ENCODE peak calls at places on chromosomes 12 and 14, in seven cellular contexts. One of them, this sample, is unnamed.

GRCh38 chr12:50110762-50111416 is 1.1 kb upstream of the COX14 start:
- DNase-seq in stimulated activated CD4-positive, alpha-beta T cell treated with anti-CD3 and anti-CD28 coated beads, TNF-alpha, amount 100 ng/mL, for 48 hours: no peak
- DNase-seq in NCI-H1417: no peak
- DNase-seq in HuH-7.5: peak; percentile 71
- DNase-seq in frontal cortex: no peak
- DNase-seq in ureter: peak; percentile 69
- DNase-seq in upper lobe of right lung: peak; percentile 86
- DNase-seq in this sample: no peak

GRCh38 chr14:35374273-35374681 is 30.3 kb downstream of the NFKBIA start:
- DNase-seq in stimulated activated CD4-positive, alpha-beta T cell treated with anti-CD3 and anti-CD28 coated beads, TNF-alpha, amount 100 ng/mL, for 48 hours: no peak
- DNase-seq in NCI-H1417: no peak
- DNase-seq in HuH-7.5: no peak
- DNase-seq in frontal cortex: no peak
- DNase-seq in ureter: peak; percentile 66
- DNase-seq in upper lobe of right lung: no peak
- DNase-seq in this sample: no peak

GRCh38 chr12:21054334-21054733 is 76.7 kb upstream of the SLCO1B1 start:
- DNase-seq in stimulated activated CD4-positive, alpha-beta T cell treated with anti-CD3 and anti-CD28 coated beads, TNF-alpha, amount 100 ng/mL, for 48 hours: no peak
- DNase-seq in NCI-H1417: no peak
- DNase-seq in HuH-7.5: no peak
- DNase-seq in frontal cortex: no peak
- DNase-seq in ureter: no peak
- DNase-seq in upper lobe of right lung: no peak
- DNase-seq in this sample: no peak

GRCh38 chr12:57616383-57617101 is 5.3 kb downstream of the ARHGEF25 start:
- DNase-seq in stimulated activated CD4-positive, alpha-beta T cell treated with anti-CD3 and anti-CD28 coated beads, TNF-alpha, amount 100 ng/mL, for 48 hours: no peak
- DNase-seq in NCI-H1417: no peak
- DNase-seq in HuH-7.5: no peak
- DNase-seq in frontal cortex: peak; percentile 37
- DNase-seq in ureter: no peak
- DNase-seq in upper lobe of right lung: no peak
- DNase-seq in this sample: peak; percentile 52

GRCh38 chr14:70905316-70905715 is 1.9 kb upstream of the PCNX1 start:
- DNase-seq in stimulated activated CD4-positive, alpha-beta T cell treated with anti-CD3 and anti-CD28 coated beads, TNF-alpha, amount 100 ng/mL, for 48 hours: no peak
- DNase-seq in NCI-H1417: no peak
- DNase-seq in HuH-7.5: no peak
- DNase-seq in frontal cortex: no peak
- DNase-seq in ureter: peak; percentile 48
- DNase-seq in upper lobe of right lung: no peak
- DNase-seq in this sample: no peak

GRCh38 chr12:128797119-128798118 is 26.3 kb downstream of the SLC15A4 start:
- DNase-seq in stimulated activated CD4-positive, alpha-beta T cell treated with anti-CD3 and anti-CD28 coated beads, TNF-alpha, amount 100 ng/mL, for 48 hours: no peak
- DNase-seq in NCI-H1417: no peak
- DNase-seq in HuH-7.5: no peak
- DNase-seq in frontal cortex: no peak
- DNase-seq in ureter: no peak
- DNase-seq in upper lobe of right lung: peak; percentile 10
- DNase-seq in this sample: no peak

GRCh38 chr14:27688823-27689444 is 1077.7 kb upstream of the FOXG1 start:
- DNase-seq in stimulated activated CD4-positive, alpha-beta T cell treated with anti-CD3 and anti-CD28 coated beads, TNF-alpha, amount 100 ng/mL, for 48 hours: no peak
- DNase-seq in NCI-H1417: no peak
- DNase-seq in HuH-7.5: no peak
- DNase-seq in frontal cortex: no peak
- DNase-seq in ureter: no peak
- DNase-seq in upper lobe of right lung: no peak
- DNase-seq in this sample: no peak

GRCh38 chr14:21734457-21735074 is 60.9 kb upstream of the OR4E1 start:
- DNase-seq in stimulated activated CD4-positive, alpha-beta T cell treated with anti-CD3 and anti-CD28 coated beads, TNF-alpha, amount 100 ng/mL, for 48 hours: no peak
- DNase-seq in NCI-H1417: peak; percentile 88
- DNase-seq in HuH-7.5: no peak
- DNase-seq in frontal cortex: no peak
- DNase-seq in ureter: no peak
- DNase-seq in upper lobe of right lung: no peak
- DNase-seq in this sample: no peak

GRCh38 chr14:104383088-104383805 is 196.3 kb upstream of the C14orf180 start:
- DNase-seq in stimulated activated CD4-positive, alpha-beta T cell treated with anti-CD3 and anti-CD28 coated beads, TNF-alpha, amount 100 ng/mL, for 48 hours: no peak
- DNase-seq in NCI-H1417: no peak
- DNase-seq in HuH-7.5: no peak
- DNase-seq in frontal cortex: no peak
- DNase-seq in ureter: no peak
- DNase-seq in upper lobe of right lung: peak; percentile 60
- DNase-seq in this sample: peak; percentile 55

GRCh38 chr14:53509845-53510244 is 356.7 kb upstream of the DDHD1 start:
- DNase-seq in stimulated activated CD4-positive, alpha-beta T cell treated with anti-CD3 and anti-CD28 coated beads, TNF-alpha, amount 100 ng/mL, for 48 hours: no peak
- DNase-seq in NCI-H1417: no peak
- DNase-seq in HuH-7.5: no peak
- DNase-seq in frontal cortex: no peak
- DNase-seq in ureter: peak; percentile 49
- DNase-seq in upper lobe of right lung: no peak
- DNase-seq in this sample: peak; percentile 81

GRCh38 chr14:94593376-94593748 is 12.1 kb downstream of the SERPINA5 start:
- DNase-seq in stimulated activated CD4-positive, alpha-beta T cell treated with anti-CD3 and anti-CD28 coated beads, TNF-alpha, amount 100 ng/mL, for 48 hours: no peak
- DNase-seq in NCI-H1417: no peak
- DNase-seq in HuH-7.5: no peak
- DNase-seq in frontal cortex: no peak
- DNase-seq in ureter: no peak
- DNase-seq in upper lobe of right lung: no peak
- DNase-seq in this sample: no peak

GRCh38 chr12:52186135-52186840 is 5.5 kb downstream of the KRT80 start:
- DNase-seq in stimulated activated CD4-positive, alpha-beta T cell treated with anti-CD3 and anti-CD28 coated beads, TNF-alpha, amount 100 ng/mL, for 48 hours: no peak
- DNase-seq in NCI-H1417: no peak
- DNase-seq in HuH-7.5: no peak
- DNase-seq in frontal cortex: no peak
- DNase-seq in ureter: no peak
- DNase-seq in upper lobe of right lung: no peak
- DNase-seq in this sample: no peak

GRCh38 chr14:92135269-92135668 is 13.5 kb downstream of the CPSF2 start:
- DNase-seq in stimulated activated CD4-positive, alpha-beta T cell treated with anti-CD3 and anti-CD28 coated beads, TNF-alpha, amount 100 ng/mL, for 48 hours: no peak
- DNase-seq in NCI-H1417: peak; percentile 23
- DNase-seq in HuH-7.5: no peak
- DNase-seq in frontal cortex: no peak
- DNase-seq in ureter: no peak
- DNase-seq in upper lobe of right lung: no peak
- DNase-seq in this sample: no peak

GRCh38 chr12:6140646-6141045 is 16.2 kb upstream of the VWF start:
- DNase-seq in stimulated activated CD4-positive, alpha-beta T cell treated with anti-CD3 and anti-CD28 coated beads, TNF-alpha, amount 100 ng/mL, for 48 hours: no peak
- DNase-seq in NCI-H1417: no peak
- DNase-seq in HuH-7.5: no peak
- DNase-seq in frontal cortex: no peak
- DNase-seq in ureter: no peak
- DNase-seq in upper lobe of right lung: no peak
- DNase-seq in this sample: peak; percentile 9

GRCh38 chr12:63010698-63011097 is 75.7 kb upstream of the PPM1H start:
- DNase-seq in stimulated activated CD4-positive, alpha-beta T cell treated with anti-CD3 and anti-CD28 coated beads, TNF-alpha, amount 100 ng/mL, for 48 hours: no peak
- DNase-seq in NCI-H1417: no peak
- DNase-seq in HuH-7.5: no peak
- DNase-seq in frontal cortex: no peak
- DNase-seq in ureter: no peak
- DNase-seq in upper lobe of right lung: no peak
- DNase-seq in this sample: no peak

GRCh38 chr12:4027412-4027811 is 154.2 kb upstream of the PARP11 start:
- DNase-seq in stimulated activated CD4-positive, alpha-beta T cell treated with anti-CD3 and anti-CD28 coated beads, TNF-alpha, amount 100 ng/mL, for 48 hours: peak; percentile 57
- DNase-seq in NCI-H1417: no peak
- DNase-seq in HuH-7.5: no peak
- DNase-seq in frontal cortex: no peak
- DNase-seq in ureter: no peak
- DNase-seq in upper lobe of right lung: no peak
- DNase-seq in this sample: no peak

GRCh38 chr12:38508246-38508645 is 191.7 kb downstream of the ALG10B start:
- DNase-seq in stimulated activated CD4-positive, alpha-beta T cell treated with anti-CD3 and anti-CD28 coated beads, TNF-alpha, amount 100 ng/mL, for 48 hours: no peak
- DNase-seq in NCI-H1417: no peak
- DNase-seq in HuH-7.5: no peak
- DNase-seq in frontal cortex: no peak
- DNase-seq in ureter: no peak
- DNase-seq in upper lobe of right lung: peak; percentile 37
- DNase-seq in this sample: no peak

GRCh38 chr12:64798165-64798564 is 26.3 kb upstream of the TBC1D30 start:
- DNase-seq in stimulated activated CD4-positive, alpha-beta T cell treated with anti-CD3 and anti-CD28 coated beads, TNF-alpha, amount 100 ng/mL, for 48 hours: no peak
- DNase-seq in NCI-H1417: no peak
- DNase-seq in HuH-7.5: no peak
- DNase-seq in frontal cortex: no peak
- DNase-seq in ureter: no peak
- DNase-seq in upper lobe of right lung: no peak
- DNase-seq in this sample: no peak

GRCh38 chr12:62435337-62436163 is 31.1 kb upstream of the MON2 start:
- DNase-seq in stimulated activated CD4-positive, alpha-beta T cell treated with anti-CD3 and anti-CD28 coated beads, TNF-alpha, amount 100 ng/mL, for 48 hours: no peak
- DNase-seq in NCI-H1417: no peak
- DNase-seq in HuH-7.5: peak; percentile 57
- DNase-seq in frontal cortex: peak; percentile 48
- DNase-seq in ureter: peak; percentile 61
- DNase-seq in upper lobe of right lung: peak; percentile 69
- DNase-seq in this sample: peak; percentile 57

GRCh38 chr12:100675432-100675831 is 101.9 kb downstream of the GAS2L3 start:
- DNase-seq in stimulated activated CD4-positive, alpha-beta T cell treated with anti-CD3 and anti-CD28 coated beads, TNF-alpha, amount 100 ng/mL, for 48 hours: no peak
- DNase-seq in NCI-H1417: peak; percentile 20
- DNase-seq in HuH-7.5: no peak
- DNase-seq in frontal cortex: no peak
- DNase-seq in ureter: peak; percentile 53
- DNase-seq in upper lobe of right lung: no peak
- DNase-seq in this sample: peak; percentile 63

GRCh38 chr12:96120359-96121100 is 73.6 kb upstream of the ELK3 start:
- DNase-seq in stimulated activated CD4-positive, alpha-beta T cell treated with anti-CD3 and anti-CD28 coated beads, TNF-alpha, amount 100 ng/mL, for 48 hours: no peak
- DNase-seq in NCI-H1417: no peak
- DNase-seq in HuH-7.5: no peak
- DNase-seq in frontal cortex: no peak
- DNase-seq in ureter: no peak
- DNase-seq in upper lobe of right lung: peak; percentile 66
- DNase-seq in this sample: no peak

GRCh38 chr12:75781532-75782046 is 250.0 kb downstream of the PHLDA1 start:
- DNase-seq in stimulated activated CD4-positive, alpha-beta T cell treated with anti-CD3 and anti-CD28 coated beads, TNF-alpha, amount 100 ng/mL, for 48 hours: no peak
- DNase-seq in NCI-H1417: no peak
- DNase-seq in HuH-7.5: no peak
- DNase-seq in frontal cortex: no peak
- DNase-seq in ureter: no peak
- DNase-seq in upper lobe of right lung: no peak
- DNase-seq in this sample: no peak

GRCh38 chr14:100132161-100132902 is 27.1 kb downstream of the DEGS2 start:
- DNase-seq in stimulated activated CD4-positive, alpha-beta T cell treated with anti-CD3 and anti-CD28 coated beads, TNF-alpha, amount 100 ng/mL, for 48 hours: no peak
- DNase-seq in NCI-H1417: no peak
- DNase-seq in HuH-7.5: no peak
- DNase-seq in frontal cortex: no peak
- DNase-seq in ureter: no peak
- DNase-seq in upper lobe of right lung: no peak
- DNase-seq in this sample: no peak

GRCh38 chr12:54390176-54390667 is 5.7 kb upstream of the ZNF385A start:
- DNase-seq in stimulated activated CD4-positive, alpha-beta T cell treated with anti-CD3 and anti-CD28 coated beads, TNF-alpha, amount 100 ng/mL, for 48 hours: no peak
- DNase-seq in NCI-H1417: no peak
- DNase-seq in HuH-7.5: no peak
- DNase-seq in frontal cortex: no peak
- DNase-seq in ureter: peak; percentile 77
- DNase-seq in upper lobe of right lung: no peak
- DNase-seq in this sample: no peak